ENCODE peak calls at places on chromosomes 5 and 9, in nine cellular contexts. Q is NCI-H1694, W is mesenteric fat pad, U is fibroblast of pulmonary artery, G is HL-60, L is NCI-H1436 treated with DMSO at 0.1 percent for 48 hours, T is GM04503, Z is KBM-7, P is right lobe of liver. X is an unnamed sample.

GRCh38 chr5:168047669-168048111 is 243.8 kb upstream of the WWC1 start:
- DNase-seq in W (no peak), Q (peak; percentile 14), L (no peak), G (no peak), Z (no peak), U (no peak), T (no peak), P (no peak), X (no peak)

GRCh38 chr9:134175291-134175807 is 11.0 kb upstream of the RNU6ATAC start:
- DNase-seq in L (no peak), W (no peak), G (peak; percentile 73), U (no peak), P (peak; percentile 84), T (no peak), Z (peak; percentile 51), Q (no peak), X (no peak)

GRCh38 chr5:150596826-150597225 is 43.6 kb upstream of the SYNPO start:
- DNase-seq in W (no peak), U (no peak), Q (no peak), T (no peak), G (no peak), L (no peak), P (no peak), Z (peak; percentile 27), X (no peak)

GRCh38 chr9:137672907-137673791 is 54.3 kb downstream of the EHMT1 start:
- DNase-seq in P (no peak), Z (peak; percentile 67), L (no peak), T (peak; percentile 21), U (peak; percentile 84), Q (peak; percentile 54), G (peak; percentile 49), W (no peak), X (peak; percentile 19)

GRCh38 chr5:177358333-177358939 is 712 bp downstream of the RGS14 start:
- DNase-seq in L (no peak), W (no peak), Q (no peak), Z (no peak), G (no peak), T (no peak), P (peak; percentile 91), U (no peak), X (no peak)

GRCh38 chr9:107557236-107557990 is 67.8 kb upstream of the KLF4 start:
- DNase-seq in W (no peak), U (peak; percentile 25), G (no peak), Z (no peak), P (no peak), T (no peak), L (no peak), Q (no peak), X (no peak)

GRCh38 chr9:95772320-95773060 is 103.0 kb upstream of the ERCC6L2 start:
- DNase-seq in U (peak; percentile 55), G (no peak), W (no peak), Z (peak; percentile 8), T (no peak), P (no peak), L (no peak), Q (no peak), X (no peak)

GRCh38 chr9:114156658-114157421 is 1.5 kb downstream of the COL27A1 start:
- DNase-seq in Z (peak; percentile 58), Q (no peak), P (peak; percentile 86), G (peak; percentile 21), W (no peak), T (no peak), U (peak; percentile 81), L (no peak), X (no peak)

GRCh38 chr5:76608833-76609232 is 14.4 kb downstream of the F2RL2 start:
- DNase-seq in G (no peak), W (no peak), Z (peak; percentile 30), T (no peak), L (no peak), Q (no peak), P (no peak), U (peak; percentile 79), X (no peak)

GRCh38 chr5:119840175-119840574 is 210.8 kb downstream of the FAM170A start:
- DNase-seq in U (no peak), L (no peak), P (no peak), G (peak; percentile 20), Q (no peak), T (no peak), Z (no peak), W (no peak), X (no peak)

GRCh38 chr5:94776167-94776566 is 157.7 kb downstream of the SLF1 start:
- DNase-seq in L (no peak), W (no peak), P (no peak), G (no peak), T (no peak), U (no peak), Z (no peak), Q (no peak), X (no peak)

GRCh38 chr5:176151286-176151685 is 86.9 kb upstream of the SIMC1 start:
- DNase-seq in P (no peak), U (peak; percentile 5), L (no peak), W (no peak), Z (no peak), Q (no peak), T (no peak), G (no peak), X (no peak)

GRCh38 chr9:69200071-69200470 is 26.0 kb downstream of the TJP2 start:
- DNase-seq in P (no peak), Z (no peak), U (peak; percentile 52), L (no peak), Q (no peak), T (no peak), W (no peak), G (no peak), X (no peak)

X was measured in NCI-H1105.